ENCODE peak calls at places on chromosomes 6 and 20, in ten cellular contexts. One of them, this sample, is unnamed.

GRCh38 chr6:37799263-37799644 is 20.3 kb upstream of the ZFAND3 start:
- DNase-seq in spleen: no peak
- DNase-seq in gastrocnemius medialis: no peak
- DNase-seq in IMR-90: no peak
- DNase-seq in HCT116: no peak
- DNase-seq in adrenal gland: no peak
- DNase-seq in uterus: no peak
- DNase-seq in ovary: no peak
- DNase-seq in body of pancreas: no peak
- DNase-seq in NB4: no peak
- DNase-seq in this sample: no peak

GRCh38 chr20:20369353-20370086 is 1.6 kb downstream of the INSM1 start:
- DNase-seq in uterus: no peak
- DNase-seq in HCT116: no peak
- DNase-seq in spleen: no peak
- DNase-seq in gastrocnemius medialis: no peak
- DNase-seq in NB4: no peak
- DNase-seq in body of pancreas: peak; percentile 43
- DNase-seq in IMR-90: no peak
- DNase-seq in adrenal gland: no peak
- DNase-seq in ovary: no peak
- DNase-seq in this sample: no peak

GRCh38 chr6:98530732-98531131 is 303.6 kb upstream of the POU3F2 start:
- DNase-seq in body of pancreas: no peak
- DNase-seq in NB4: no peak
- DNase-seq in ovary: no peak
- DNase-seq in IMR-90: no peak
- DNase-seq in gastrocnemius medialis: no peak
- DNase-seq in HCT116: no peak
- DNase-seq in spleen: no peak
- DNase-seq in uterus: no peak
- DNase-seq in adrenal gland: no peak
- DNase-seq in this sample: no peak

GRCh38 chr20:12729326-12729725 is 279.4 kb upstream of the SPTLC3 start:
- DNase-seq in IMR-90: no peak
- DNase-seq in adrenal gland: no peak
- DNase-seq in spleen: no peak
- DNase-seq in NB4: no peak
- DNase-seq in ovary: no peak
- DNase-seq in HCT116: no peak
- DNase-seq in body of pancreas: no peak
- DNase-seq in uterus: no peak
- DNase-seq in gastrocnemius medialis: no peak
- DNase-seq in this sample: no peak

GRCh38 chr20:37864275-37864674 is 38.7 kb upstream of the VSTM2L start:
- DNase-seq in body of pancreas: no peak
- DNase-seq in uterus: no peak
- DNase-seq in HCT116: no peak
- DNase-seq in gastrocnemius medialis: no peak
- DNase-seq in ovary: no peak
- DNase-seq in IMR-90: no peak
- DNase-seq in adrenal gland: no peak
- DNase-seq in NB4: no peak
- DNase-seq in spleen: peak; percentile 27
- DNase-seq in this sample: no peak

GRCh38 chr20:24670341-24670821 is 201.0 kb downstream of the SYNDIG1 start:
- DNase-seq in ovary: no peak
- DNase-seq in body of pancreas: no peak
- DNase-seq in uterus: no peak
- DNase-seq in HCT116: no peak
- DNase-seq in adrenal gland: no peak
- DNase-seq in NB4: no peak
- DNase-seq in gastrocnemius medialis: no peak
- DNase-seq in spleen: peak; percentile 66
- DNase-seq in IMR-90: no peak
- DNase-seq in this sample: no peak

GRCh38 chr6:109255946-109256628 is 126.2 kb downstream of the CD164 start:
- DNase-seq in uterus: no peak
- DNase-seq in IMR-90: no peak
- DNase-seq in adrenal gland: no peak
- DNase-seq in spleen: no peak
- DNase-seq in body of pancreas: no peak
- DNase-seq in ovary: no peak
- DNase-seq in gastrocnemius medialis: no peak
- DNase-seq in HCT116: no peak
- DNase-seq in NB4: no peak
- DNase-seq in this sample: no peak

GRCh38 chr6:161228911-161229591 is 44.8 kb downstream of the AGPAT4 start:
- DNase-seq in spleen: no peak
- DNase-seq in body of pancreas: no peak
- DNase-seq in ovary: no peak
- DNase-seq in HCT116: no peak
- DNase-seq in uterus: peak; percentile 37
- DNase-seq in NB4: peak; percentile 40
- DNase-seq in adrenal gland: no peak
- DNase-seq in gastrocnemius medialis: no peak
- DNase-seq in IMR-90: peak; percentile 95
- DNase-seq in this sample: no peak

GRCh38 chr20:64096535-64096934 is 10.8 kb downstream of the NPBWR2 start:
- DNase-seq in spleen: no peak
- DNase-seq in IMR-90: no peak
- DNase-seq in NB4: no peak
- DNase-seq in uterus: no peak
- DNase-seq in HCT116: no peak
- DNase-seq in ovary: no peak
- DNase-seq in body of pancreas: no peak
- DNase-seq in gastrocnemius medialis: no peak
- DNase-seq in adrenal gland: no peak
- DNase-seq in this sample: no peak
- TF ChIP-seq CTCF in spleen: no peak
- TF ChIP-seq CTCF in IMR-90: no peak
- TF ChIP-seq CTCF in NB4: no peak
- TF ChIP-seq CTCF in uterus: no peak
- TF ChIP-seq CTCF in HCT116: no peak
- TF ChIP-seq CTCF in ovary: no peak
- TF ChIP-seq CTCF in body of pancreas: no peak
- TF ChIP-seq CTCF in gastrocnemius medialis: no peak
- TF ChIP-seq CTCF in adrenal gland: no peak
- TF ChIP-seq CTCF in this sample: no peak

DNA sequence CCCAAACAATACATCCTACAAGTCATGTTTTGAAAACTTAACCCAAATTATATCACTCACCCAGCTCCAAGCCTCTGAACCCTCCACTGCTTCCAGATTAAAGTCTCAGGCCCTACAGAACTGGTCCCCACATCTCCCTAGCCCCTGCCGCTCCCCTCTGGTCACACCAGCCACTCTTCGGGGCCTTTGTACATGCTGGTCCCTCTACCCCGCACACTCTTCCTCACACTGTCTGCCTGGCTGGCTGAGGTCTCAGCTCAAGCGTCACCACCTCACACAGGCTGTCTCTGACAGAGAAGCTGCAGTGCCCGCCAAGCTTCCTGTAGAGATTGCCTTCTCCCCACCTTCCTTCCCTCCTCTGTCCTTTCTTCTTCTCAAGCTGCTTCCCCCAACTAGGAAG is 192.4 kb downstream of the PREX1 start:
- DNase-seq in adrenal gland: no peak
- DNase-seq in ovary: no peak
- DNase-seq in gastrocnemius medialis: no peak
- DNase-seq in spleen: peak; percentile 66
- DNase-seq in uterus: no peak
- DNase-seq in IMR-90: no peak
- DNase-seq in HCT116: no peak
- DNase-seq in NB4: no peak
- DNase-seq in body of pancreas: no peak
- DNase-seq in this sample: no peak
- TF ChIP-seq POLR2A in adrenal gland: no peak
- TF ChIP-seq POLR2A in ovary: no peak
- TF ChIP-seq POLR2A in gastrocnemius medialis: no peak
- TF ChIP-seq POLR2A in spleen: no peak
- TF ChIP-seq POLR2A in uterus: no peak
- TF ChIP-seq POLR2A in IMR-90: no peak
- TF ChIP-seq POLR2A in HCT116: no peak
- TF ChIP-seq POLR2A in NB4: no peak
- TF ChIP-seq POLR2A in body of pancreas: no peak
- TF ChIP-seq POLR2A in this sample: no peak

DNA sequence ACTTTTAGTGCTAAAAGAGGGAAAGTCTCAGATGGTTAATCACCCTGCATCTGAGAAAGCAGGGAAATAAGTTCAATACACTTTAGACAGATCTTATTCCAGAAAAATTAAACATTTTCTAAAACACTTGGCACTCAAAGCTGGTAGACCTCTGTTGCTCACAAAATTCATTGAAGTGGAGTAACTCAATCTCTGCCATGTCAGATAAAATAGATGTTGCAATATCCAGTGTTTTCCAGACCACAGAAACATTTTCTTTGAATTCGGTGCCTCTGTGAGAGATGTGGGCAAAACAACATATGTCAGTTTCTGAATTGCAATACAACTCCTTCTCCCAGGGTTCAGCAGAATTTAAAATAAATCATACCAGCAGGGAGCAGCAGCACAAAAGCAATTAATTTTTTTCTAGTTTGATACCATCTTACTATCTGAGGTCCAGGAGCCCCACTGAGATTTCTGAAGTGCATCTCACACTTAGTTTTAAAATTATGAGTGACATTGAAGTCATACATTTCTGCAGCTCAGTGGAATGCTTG is 11.3 kb upstream of the PKHD1 start:
- DNase-seq in gastrocnemius medialis: no peak
- DNase-seq in ovary: no peak
- DNase-seq in uterus: no peak
- DNase-seq in adrenal gland: no peak
- DNase-seq in spleen: no peak
- DNase-seq in NB4: peak; percentile 8
- DNase-seq in HCT116: no peak
- DNase-seq in body of pancreas: no peak
- DNase-seq in IMR-90: no peak
- DNase-seq in this sample: no peak
- TF ChIP-seq CTCF in gastrocnemius medialis: no peak
- TF ChIP-seq CTCF in ovary: no peak
- TF ChIP-seq CTCF in uterus: no peak
- TF ChIP-seq CTCF in adrenal gland: no peak
- TF ChIP-seq CTCF in spleen: no peak
- TF ChIP-seq CTCF in NB4: no peak
- TF ChIP-seq CTCF in HCT116: no peak
- TF ChIP-seq CTCF in body of pancreas: no peak
- TF ChIP-seq CTCF in IMR-90: no peak
- TF ChIP-seq CTCF in this sample: no peak

GRCh38 chr20:64044484-64045247 is 4.8 kb downstream of the SOX18 start:
- DNase-seq in ovary: no peak
- DNase-seq in spleen: peak; percentile 74
- DNase-seq in HCT116: peak; percentile 29
- DNase-seq in adrenal gland: no peak
- DNase-seq in gastrocnemius medialis: no peak
- DNase-seq in uterus: no peak
- DNase-seq in body of pancreas: no peak
- DNase-seq in NB4: no peak
- DNase-seq in IMR-90: peak; percentile 37
- DNase-seq in this sample: no peak
- TF ChIP-seq POLR2A in ovary: no peak
- TF ChIP-seq POLR2A in spleen: no peak
- TF ChIP-seq POLR2A in HCT116: no peak
- TF ChIP-seq POLR2A in adrenal gland: peak; percentile 16
- TF ChIP-seq POLR2A in gastrocnemius medialis: no peak
- TF ChIP-seq POLR2A in uterus: no peak
- TF ChIP-seq POLR2A in body of pancreas: no peak
- TF ChIP-seq POLR2A in NB4: no peak
- TF ChIP-seq POLR2A in IMR-90: no peak
- TF ChIP-seq POLR2A in this sample: no peak

GRCh38 chr6:34126419-34126818 is 19.5 kb downstream of the GRM4 start:
- DNase-seq in HCT116: no peak
- DNase-seq in ovary: no peak
- DNase-seq in body of pancreas: no peak
- DNase-seq in adrenal gland: no peak
- DNase-seq in NB4: no peak
- DNase-seq in uterus: no peak
- DNase-seq in IMR-90: no peak
- DNase-seq in gastrocnemius medialis: no peak
- DNase-seq in spleen: no peak
- DNase-seq in this sample: no peak
- TF ChIP-seq CTCF in HCT116: no peak
- TF ChIP-seq CTCF in ovary: no peak
- TF ChIP-seq CTCF in body of pancreas: no peak
- TF ChIP-seq CTCF in adrenal gland: no peak
- TF ChIP-seq CTCF in NB4: peak; percentile 7
- TF ChIP-seq CTCF in uterus: no peak
- TF ChIP-seq CTCF in IMR-90: no peak
- TF ChIP-seq CTCF in gastrocnemius medialis: no peak
- TF ChIP-seq CTCF in spleen: no peak
- TF ChIP-seq CTCF in this sample: no peak